ENCODE peak calls at places on chromosomes 12 and 14, in seven cellular contexts. One of them, this sample, is unnamed.

GRCh38 chr12:83827860-83828259 is 1084.7 kb downstream of the SLC6A15 start:
- DNase-seq in A673: peak
- DNase-seq in OCI-LY7: no peak
- DNase-seq in transverse colon: no peak
- DNase-seq in tibial artery: no peak
- DNase-seq in AG04450: no peak
- DNase-seq in heart left ventricle: no peak
- DNase-seq in this sample: no peak

GRCh38 chr14:56811596-56812363 is 1.5 kb upstream of the OTX2 start:
- DNase-seq in OCI-LY7: no peak
- DNase-seq in tibial artery: no peak
- DNase-seq in AG04450: no peak
- DNase-seq in transverse colon: no peak
- DNase-seq in heart left ventricle: no peak
- DNase-seq in A673: peak
- DNase-seq in this sample: no peak

GRCh38 chr14:22656945-22657711 is 13.0 kb upstream of the OR6J1 start:
- DNase-seq in OCI-LY7: no peak
- DNase-seq in heart left ventricle: no peak
- DNase-seq in AG04450: no peak
- DNase-seq in transverse colon: no peak
- DNase-seq in A673: peak
- DNase-seq in tibial artery: no peak
- DNase-seq in this sample: no peak

GRCh38 chr14:68522510-68523325 is 270.1 kb downstream of the ZFP36L1 start:
- DNase-seq in heart left ventricle: no peak
- DNase-seq in A673: peak
- DNase-seq in AG04450: no peak
- DNase-seq in transverse colon: no peak
- DNase-seq in tibial artery: no peak
- DNase-seq in OCI-LY7: no peak
- DNase-seq in this sample: no peak

GRCh38 chr14:97712471-97712870 is 915.3 kb downstream of the VRK1 start:
- DNase-seq in A673: no peak
- DNase-seq in tibial artery: no peak
- DNase-seq in transverse colon: no peak
- DNase-seq in heart left ventricle: no peak
- DNase-seq in OCI-LY7: no peak
- DNase-seq in AG04450: no peak
- DNase-seq in this sample: no peak

GRCh38 chr12:61860439-61860838 is 399.8 kb upstream of the USP15 start:
- DNase-seq in heart left ventricle: no peak
- DNase-seq in transverse colon: no peak
- DNase-seq in tibial artery: no peak
- DNase-seq in AG04450: no peak
- DNase-seq in OCI-LY7: no peak
- DNase-seq in A673: no peak
- DNase-seq in this sample: no peak

GRCh38 chr12:6927379-6927991 is at the start of gene ATN1:
- DNase-seq in AG04450: peak
- DNase-seq in heart left ventricle: peak
- DNase-seq in OCI-LY7: no peak
- DNase-seq in tibial artery: peak
- DNase-seq in transverse colon: peak
- DNase-seq in A673: peak
- DNase-seq in this sample: no peak

GRCh38 chr14:104813286-104813685 is 12.4 kb downstream of the ZBTB42 start:
- DNase-seq in A673: no peak
- DNase-seq in transverse colon: no peak
- DNase-seq in heart left ventricle: no peak
- DNase-seq in OCI-LY7: no peak
- DNase-seq in tibial artery: no peak
- DNase-seq in AG04450: no peak
- DNase-seq in this sample: no peak

GRCh38 chr12:79615596-79616560 is 74.9 kb downstream of the PAWR start:
- DNase-seq in heart left ventricle: no peak
- DNase-seq in transverse colon: no peak
- DNase-seq in tibial artery: no peak
- DNase-seq in OCI-LY7: no peak
- DNase-seq in A673: no peak
- DNase-seq in AG04450: no peak
- DNase-seq in this sample: no peak

GRCh38 chr12:15728118-15728598 is 61.0 kb downstream of the EPS8 start:
- DNase-seq in A673: peak
- DNase-seq in OCI-LY7: no peak
- DNase-seq in heart left ventricle: no peak
- DNase-seq in tibial artery: no peak
- DNase-seq in transverse colon: no peak
- DNase-seq in AG04450: peak
- DNase-seq in this sample: no peak

GRCh38 chr12:56071648-56072047 is 8.3 kb upstream of the ERBB3 start:
- DNase-seq in A673: no peak
- DNase-seq in AG04450: no peak
- DNase-seq in heart left ventricle: no peak
- DNase-seq in OCI-LY7: no peak
- DNase-seq in tibial artery: no peak
- DNase-seq in transverse colon: no peak
- DNase-seq in this sample: peak

GRCh38 chr12:45909041-45909713 is 81.2 kb downstream of the SCAF11 start:
- DNase-seq in heart left ventricle: no peak
- DNase-seq in OCI-LY7: no peak
- DNase-seq in A673: no peak
- DNase-seq in AG04450: peak
- DNase-seq in transverse colon: no peak
- DNase-seq in tibial artery: no peak
- DNase-seq in this sample: no peak

GRCh38 chr14:92540472-92541048 is 27.0 kb downstream of the RIN3 start:
- DNase-seq in A673: peak
- DNase-seq in AG04450: peak
- DNase-seq in OCI-LY7: no peak
- DNase-seq in transverse colon: peak
- DNase-seq in heart left ventricle: peak
- DNase-seq in tibial artery: peak
- DNase-seq in this sample: peak

GRCh38 chr12:117986705-117987469 is 18.1 kb upstream of the KSR2 start:
- DNase-seq in A673: peak
- DNase-seq in transverse colon: no peak
- DNase-seq in tibial artery: no peak
- DNase-seq in OCI-LY7: no peak
- DNase-seq in heart left ventricle: no peak
- DNase-seq in AG04450: no peak
- DNase-seq in this sample: peak

GRCh38 chr14:61474671-61475070 is 153.3 kb downstream of the PRKCH start:
- DNase-seq in heart left ventricle: no peak
- DNase-seq in OCI-LY7: no peak
- DNase-seq in AG04450: no peak
- DNase-seq in transverse colon: no peak
- DNase-seq in A673: no peak
- DNase-seq in tibial artery: no peak
- DNase-seq in this sample: no peak

GRCh38 chr14:61472801-61473376 is 151.5 kb downstream of the PRKCH start:
- DNase-seq in heart left ventricle: no peak
- DNase-seq in transverse colon: peak
- DNase-seq in AG04450: no peak
- DNase-seq in A673: no peak
- DNase-seq in OCI-LY7: peak
- DNase-seq in tibial artery: no peak
- DNase-seq in this sample: no peak

GRCh38 chr14:61475316-61475715 is 153.9 kb downstream of the PRKCH start:
- DNase-seq in OCI-LY7: peak
- DNase-seq in heart left ventricle: no peak
- DNase-seq in tibial artery: no peak
- DNase-seq in A673: peak
- DNase-seq in AG04450: peak
- DNase-seq in transverse colon: no peak
- DNase-seq in this sample: no peak

GRCh38 chr14:61472025-61472672 is 150.8 kb downstream of the PRKCH start:
- DNase-seq in tibial artery: no peak
- DNase-seq in OCI-LY7: peak
- DNase-seq in AG04450: peak
- DNase-seq in A673: no peak
- DNase-seq in transverse colon: no peak
- DNase-seq in heart left ventricle: peak
- DNase-seq in this sample: peak

DNA sequence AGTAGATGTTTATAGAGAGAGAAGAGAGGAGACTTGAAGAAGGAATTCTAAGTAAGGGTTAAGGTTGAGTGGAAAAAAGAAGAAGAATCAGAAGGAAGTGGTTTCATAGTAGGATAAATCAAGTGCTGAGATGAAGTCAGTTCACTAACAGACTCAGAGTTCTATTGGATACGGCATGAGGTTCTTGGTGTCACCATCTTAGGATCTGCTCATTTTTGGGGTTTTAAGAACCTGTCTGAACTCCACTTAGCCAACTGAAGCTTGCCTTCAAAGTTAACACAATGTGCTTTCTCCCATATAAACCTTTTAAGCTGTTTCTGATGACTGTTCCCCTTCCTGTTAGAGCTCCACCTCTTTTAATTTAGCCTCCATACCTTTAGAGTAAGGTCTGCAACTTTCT is 152.6 kb downstream of the PRKCH start:
- DNase-seq in AG04450: no peak
- DNase-seq in transverse colon: no peak
- DNase-seq in heart left ventricle: no peak
- DNase-seq in OCI-LY7: no peak
- DNase-seq in tibial artery: no peak
- DNase-seq in A673: no peak
- DNase-seq in this sample: no peak
- H3K27ac ChIP-seq in AG04450: no peak
- H3K27ac ChIP-seq in transverse colon: peak
- H3K27ac ChIP-seq in heart left ventricle: no peak
- H3K27ac ChIP-seq in OCI-LY7: peak
- H3K27ac ChIP-seq in tibial artery: no peak
- H3K27ac ChIP-seq in A673: no peak
- H3K27ac ChIP-seq in this sample: no peak

GRCh38 chr12:51322452-51322851 is 1.5 kb downstream of the BIN2 start:
- DNase-seq in OCI-LY7: no peak
- DNase-seq in transverse colon: no peak
- DNase-seq in AG04450: no peak
- DNase-seq in heart left ventricle: no peak
- DNase-seq in tibial artery: no peak
- DNase-seq in A673: no peak
- DNase-seq in this sample: no peak
- H3K27ac ChIP-seq in OCI-LY7: no peak
- H3K27ac ChIP-seq in transverse colon: peak
- H3K27ac ChIP-seq in AG04450: no peak
- H3K27ac ChIP-seq in heart left ventricle: no peak
- H3K27ac ChIP-seq in tibial artery: no peak
- H3K27ac ChIP-seq in A673: no peak
- H3K27ac ChIP-seq in this sample: no peak

GRCh38 chr14:100140452-100141132 is 18.9 kb downstream of the DEGS2 start:
- DNase-seq in heart left ventricle: no peak
- DNase-seq in A673: no peak
- DNase-seq in AG04450: no peak
- DNase-seq in tibial artery: no peak
- DNase-seq in OCI-LY7: no peak
- DNase-seq in transverse colon: no peak
- DNase-seq in this sample: no peak

GRCh38 chr14:100143934-100144333 is 15.5 kb downstream of the DEGS2 start:
- DNase-seq in OCI-LY7: no peak
- DNase-seq in tibial artery: no peak
- DNase-seq in transverse colon: no peak
- DNase-seq in AG04450: no peak
- DNase-seq in A673: no peak
- DNase-seq in heart left ventricle: no peak
- DNase-seq in this sample: no peak

GRCh38 chr14:100141133-100141497 is 18.3 kb downstream of the DEGS2 start:
- DNase-seq in heart left ventricle: no peak
- DNase-seq in OCI-LY7: no peak
- DNase-seq in A673: no peak
- DNase-seq in transverse colon: no peak
- DNase-seq in tibial artery: no peak
- DNase-seq in AG04450: no peak
- DNase-seq in this sample: no peak

GRCh38 chr14:100143523-100143922 is 15.9 kb downstream of the DEGS2 start:
- DNase-seq in heart left ventricle: no peak
- DNase-seq in A673: no peak
- DNase-seq in AG04450: no peak
- DNase-seq in tibial artery: no peak
- DNase-seq in transverse colon: no peak
- DNase-seq in OCI-LY7: no peak
- DNase-seq in this sample: no peak

DNA sequence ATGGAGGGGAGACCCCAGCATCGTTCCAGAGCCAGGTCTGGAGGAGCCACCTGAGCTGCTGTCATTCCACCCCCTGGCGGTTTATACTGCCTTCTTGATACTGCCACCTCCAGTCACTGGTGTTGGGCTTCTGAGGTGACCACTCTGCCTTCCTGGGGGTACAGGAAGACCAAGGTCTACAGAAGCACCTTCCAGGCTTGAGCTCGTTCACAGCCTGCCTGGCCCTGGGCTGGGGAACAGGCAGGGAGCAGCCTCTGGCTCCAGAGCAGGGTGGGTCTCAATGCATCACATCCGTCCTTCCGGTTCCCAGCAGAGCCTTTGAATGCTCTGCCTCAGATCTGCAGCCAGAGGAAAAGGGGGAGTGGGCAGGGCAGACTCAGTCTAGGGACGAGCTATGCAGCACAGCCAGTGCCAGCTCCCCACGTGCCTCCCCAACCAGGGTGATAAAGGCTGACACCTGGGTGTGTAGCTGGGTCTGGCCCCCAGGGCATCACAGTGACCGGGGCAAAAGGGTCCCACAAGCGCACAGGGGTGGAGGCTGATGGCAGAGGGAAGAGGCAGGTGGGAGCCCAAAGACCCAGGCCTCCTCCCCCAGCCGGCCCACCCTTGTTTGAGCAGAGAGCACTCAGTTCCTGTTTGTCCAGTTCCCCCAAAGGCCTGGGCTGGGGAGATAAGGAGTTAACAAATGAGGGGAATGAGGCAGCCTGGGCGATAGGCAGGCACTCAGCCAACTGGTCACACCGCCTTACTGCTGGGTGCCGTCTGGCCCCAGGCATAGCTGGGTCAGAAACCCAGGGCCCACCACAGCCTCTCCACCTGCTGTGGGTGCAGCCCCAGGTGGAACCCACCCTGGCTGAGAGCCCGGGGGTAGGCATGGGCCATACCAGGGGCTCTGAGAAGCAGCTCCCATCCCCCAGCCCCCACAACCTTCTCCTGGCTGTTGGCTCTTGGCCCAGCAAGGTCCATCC is 17.1 kb downstream of the DEGS2 start:
- DNase-seq in transverse colon: peak
- DNase-seq in tibial artery: no peak
- DNase-seq in AG04450: no peak
- DNase-seq in A673: no peak
- DNase-seq in heart left ventricle: peak
- DNase-seq in OCI-LY7: no peak
- DNase-seq in this sample: no peak
- H3K27ac ChIP-seq in transverse colon: peak
- H3K27ac ChIP-seq in tibial artery: no peak
- H3K27ac ChIP-seq in AG04450: no peak
- H3K27ac ChIP-seq in A673: no peak
- H3K27ac ChIP-seq in heart left ventricle: peak
- H3K27ac ChIP-seq in OCI-LY7: no peak
- H3K27ac ChIP-seq in this sample: no peak

DNA sequence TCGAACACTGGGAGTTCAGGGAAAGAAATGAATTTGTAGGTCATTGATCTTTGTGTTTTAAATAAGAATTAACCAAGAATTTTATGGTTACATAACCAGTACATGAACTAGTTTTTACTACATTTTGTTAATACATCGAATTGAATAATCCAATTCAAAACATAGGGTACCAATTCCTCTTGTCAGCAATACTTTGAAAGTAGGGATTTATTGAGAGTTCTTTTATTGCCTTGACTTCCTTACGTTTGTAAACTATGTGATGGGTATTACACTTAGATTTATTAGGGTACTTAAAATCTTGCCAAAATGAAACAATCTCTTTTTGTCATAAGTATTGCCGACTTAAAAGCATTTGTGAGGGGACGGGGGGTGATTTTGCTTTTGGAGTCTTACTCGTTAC is 22.3 kb downstream of the SOCS2 start:
- DNase-seq in heart left ventricle: no peak
- DNase-seq in AG04450: no peak
- DNase-seq in transverse colon: no peak
- DNase-seq in A673: no peak
- DNase-seq in OCI-LY7: no peak
- DNase-seq in tibial artery: no peak
- DNase-seq in this sample: no peak
- H3K27ac ChIP-seq in heart left ventricle: peak
- H3K27ac ChIP-seq in AG04450: no peak
- H3K27ac ChIP-seq in transverse colon: no peak
- H3K27ac ChIP-seq in A673: no peak
- H3K27ac ChIP-seq in OCI-LY7: peak
- H3K27ac ChIP-seq in tibial artery: no peak
- H3K27ac ChIP-seq in this sample: no peak